ENCODE peak calls at places on chromosomes 12 and 14, in six cellular contexts. P is GM23338, F is mucosa of descending colon, R is upper lobe of right lung, M is psoas muscle, O is AG04450. C is an unnamed sample.

GRCh38 chr14:99579903-99580570 is 24.0 kb downstream of the CCDC85C start:
- DNase-seq in F (peak; percentile 86), R (peak; percentile 83), O (no peak), M (no peak), P (peak; percentile 54), C (peak; percentile 93)

GRCh38 chr12:57001448-57001906 is 4.9 kb downstream of the ZBTB39 start:
- DNase-seq in M (peak; percentile 59), P (peak; percentile 91), O (no peak), R (peak; percentile 84), F (peak; percentile 80), C (no peak)

GRCh38 chr12:50088577-50089335 is 3.6 kb downstream of the SMARCD1 start:
- DNase-seq in O (no peak), M (no peak), R (no peak), F (no peak), P (peak; percentile 83), C (no peak)

GRCh38 chr14:95464524-95464923 is 51.9 kb downstream of the SYNE3 start:
- DNase-seq in P (no peak), F (no peak), R (no peak), O (no peak), M (no peak), C (no peak)

GRCh38 chr14:24734917-24735500 is 101.0 kb upstream of the GZMB start:
- DNase-seq in M (no peak), R (no peak), O (peak; percentile 3), P (peak; percentile 88), F (no peak), C (peak; percentile 10)

GRCh38 chr12:45637706-45638105 is 91.8 kb upstream of the ARID2 start:
- DNase-seq in P (no peak), M (no peak), R (no peak), O (peak; percentile 73), F (no peak), C (no peak)

GRCh38 chr12:6821674-6822433 is at the start of gene GPR162:
- DNase-seq in F (peak; percentile 53), M (peak; percentile 55), P (peak; percentile 93), R (no peak), O (no peak), C (no peak)

GRCh38 chr14:102209224-102209966 is 69.7 kb downstream of the WDR20 start:
- DNase-seq in R (peak; percentile 35), F (no peak), M (no peak), P (peak; percentile 67), O (no peak), C (no peak)

GRCh38 chr12:14216405-14217294 is 148.8 kb upstream of the ATF7IP start:
- DNase-seq in O (no peak), F (no peak), M (no peak), R (no peak), P (no peak), C (no peak)

GRCh38 chr12:118271770-118272417 is 100.8 kb downstream of the TAOK3 start:
- DNase-seq in M (no peak), P (no peak), O (no peak), R (no peak), F (no peak), C (no peak)

GRCh38 chr14:36091096-36091495 is 85.4 kb downstream of the PTCSC3 start:
- DNase-seq in F (no peak), R (no peak), P (no peak), M (no peak), O (peak; percentile 68), C (peak; percentile 89)

GRCh38 chr12:64903738-64904137 is 79.3 kb downstream of the TBC1D30 start:
- DNase-seq in F (no peak), R (no peak), M (no peak), O (no peak), P (no peak), C (no peak)

GRCh38 chr12:955923-956322 is 6.4 kb upstream of the RAD52 start:
- DNase-seq in O (no peak), R (no peak), F (no peak), M (no peak), P (no peak), C (no peak)

GRCh38 chr14:49982522-49982951 is 89.7 kb downstream of the ARF6 start:
- DNase-seq in M (peak; percentile 27), P (no peak), F (no peak), R (no peak), O (peak; percentile 72), C (no peak)

GRCh38 chr12:126397071-126397571 is 1331.9 kb downstream of the AACS start:
- DNase-seq in R (no peak), P (no peak), F (no peak), O (no peak), M (no peak), C (no peak)

GRCh38 chr14:50714452-50715073 is 46.5 kb upstream of the SAV1 start:
- DNase-seq in P (peak; percentile 61), M (no peak), R (no peak), O (no peak), F (no peak), C (no peak)

GRCh38 chr12:110906516-110906915 is 13.9 kb downstream of the MYL2 start:
- DNase-seq in F (no peak), R (no peak), P (no peak), O (no peak), M (no peak), C (no peak)

GRCh38 chr12:67366530-67367196 is 97.5 kb downstream of the CAND1 start:
- DNase-seq in P (no peak), R (no peak), M (no peak), O (peak; percentile 39), F (no peak), C (no peak)

GRCh38 chr12:6915023-6915788 is 826 bp downstream of the ENO2 start:
- DNase-seq in P (peak; percentile 87), F (no peak), R (no peak), M (no peak), O (no peak), C (no peak)

GRCh38 chr14:90275820-90276219 is 19.5 kb downstream of the PSMC1 start:
- DNase-seq in O (no peak), R (no peak), F (no peak), M (no peak), P (no peak), C (no peak)

GRCh38 chr12:28938056-28938455 is 211.0 kb upstream of the FAR2 start:
- DNase-seq in F (no peak), M (no peak), R (no peak), P (no peak), O (no peak), C (no peak)

GRCh38 chr14:91149462-91149861 is 35.6 kb downstream of the DGLUCY start:
- DNase-seq in F (no peak), O (peak; percentile 99), P (no peak), R (no peak), M (peak; percentile 25), C (peak; percentile 89)

GRCh38 chr12:115378296-115378695 is 694.3 kb upstream of the TBX3 start:
- DNase-seq in P (no peak), R (no peak), F (no peak), M (no peak), O (no peak), C (no peak)

GRCh38 chr14:29648045-29648444 is 279.6 kb downstream of the PRKD1 start:
- DNase-seq in F (no peak), P (peak; percentile 44), O (no peak), R (no peak), M (no peak), C (no peak)

GRCh38 chr12:112198120-112198733 is 72.9 kb downstream of the TRAFD1 start:
- DNase-seq in O (no peak), M (no peak), R (no peak), P (peak; percentile 94), F (peak; percentile 35), C (peak; percentile 13)
- TF ChIP-seq CTCF in O (peak; percentile 73), M (peak; percentile 37), R (peak; percentile 49), P (peak; percentile 92), F (no peak), C (peak; percentile 79)

GRCh38 chr14:75259510-75259855 is 19.1 kb upstream of the FOS start:
- DNase-seq in R (no peak), O (no peak), M (no peak), P (peak; percentile 62), F (no peak), C (no peak)

GRCh38 chr14:75262641-75263040 is 16.0 kb upstream of the FOS start:
- DNase-seq in F (no peak), M (no peak), P (no peak), O (no peak), R (no peak), C (no peak)

GRCh38 chr14:75258803-75259509 is 19.7 kb upstream of the FOS start:
- DNase-seq in P (peak; percentile 100), M (peak; percentile 98), R (peak; percentile 100), F (peak; percentile 100), O (peak; percentile 99), C (peak; percentile 99)

GRCh38 chr14:75258079-75258802 is 20.4 kb upstream of the FOS start:
- DNase-seq in R (peak; percentile 64), M (peak; percentile 76), O (no peak), P (no peak), F (no peak), C (peak; percentile 64)

DNA sequence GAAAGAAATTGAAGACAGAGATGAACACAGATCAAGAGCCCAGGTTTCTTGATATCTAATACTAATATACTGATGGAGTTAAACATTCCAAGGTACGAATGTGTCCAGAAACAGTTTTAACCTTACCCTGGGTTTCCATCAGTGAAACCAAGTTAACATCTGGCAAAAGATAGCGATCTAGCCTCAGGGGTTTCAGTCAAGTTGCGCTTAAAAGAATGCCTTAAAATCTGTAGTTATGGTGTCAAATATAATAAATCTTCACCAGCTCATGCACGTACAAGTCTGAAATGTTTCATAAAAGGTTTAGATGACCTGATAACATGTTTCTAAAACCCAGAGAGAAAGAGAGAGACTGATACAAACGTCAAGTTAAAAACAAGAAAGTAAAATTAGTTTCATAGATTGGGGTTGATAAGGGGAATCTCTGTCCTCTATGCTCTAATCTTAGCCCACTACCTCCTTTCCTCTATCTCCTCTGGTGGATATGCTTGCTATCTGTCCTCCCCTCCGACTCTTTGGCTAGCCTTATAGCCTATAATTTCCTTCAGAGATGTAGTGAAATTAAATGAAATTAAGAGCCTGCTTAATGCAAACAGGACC is 18.6 kb upstream of the FOS start:
- DNase-seq in F (no peak), M (no peak), O (no peak), R (no peak), P (no peak), C (no peak)
- H3K4me3 ChIP-seq in F (no peak overlapping the region), M (no peak overlapping the region), O (no peak overlapping the region), R (no peak overlapping the region), P (peak overlapping the region; percentile 58), C (no peak overlapping the region)

GRCh38 chr14:77151918-77152588 is 10.5 kb upstream of the ZDHHC22 start:
- DNase-seq in P (peak; percentile 39), F (no peak), M (no peak), O (no peak), R (no peak), C (no peak)
- TF ChIP-seq CTCF in P (peak; percentile 33), F (no peak), M (peak; percentile 21), O (peak; percentile 27), R (no peak), C (peak; percentile 8)

GRCh38 chr12:62726471-62726980 is 208.4 kb downstream of the PPM1H start:
- DNase-seq in O (no peak), M (no peak), F (no peak), P (no peak), R (no peak), C (no peak)

GRCh38 chr12:62722971-62723680 is 211.8 kb downstream of the PPM1H start:
- DNase-seq in F (no peak), O (no peak), M (no peak), R (no peak), P (no peak), C (no peak)

GRCh38 chr12:62724285-62724684 is 210.7 kb downstream of the PPM1H start:
- DNase-seq in F (no peak), R (no peak), M (no peak), P (no peak), O (no peak), C (no peak)

GRCh38 chr12:62725781-62726180 is 209.2 kb downstream of the PPM1H start:
- DNase-seq in R (no peak), O (no peak), F (no peak), M (no peak), P (no peak), C (no peak)

GRCh38 chr12:62724947-62725447 is 210.0 kb downstream of the PPM1H start:
- DNase-seq in R (no peak), P (peak; percentile 94), M (no peak), O (peak; percentile 79), F (no peak), C (peak; percentile 100)
- H3K4me3 ChIP-seq in R (no peak overlapping the region), P (peak overlapping the region; percentile 25), M (no peak overlapping the region), O (no peak overlapping the region), F (no peak overlapping the region), C (no peak overlapping the region)

C was measured in retinal pigment epithelial cell.